ENCODE peak calls at places on chromosomes 6 and 20, in six cellular contexts. D is IMR-90, N is mammary epithelial cell, J is ovary, R is stomach, C is heart left ventricle. P is an unnamed sample.

GRCh38 chr6:144362042-144363018 is 77.2 kb downstream of the UTRN start:
- DNase-seq in R (no peak), N (no peak), C (peak; percentile 21), J (no peak), D (no peak), P (no peak)

GRCh38 chr6:167341665-167342655 is 17.1 kb downstream of the TTLL2 start:
- DNase-seq in R (no peak), N (no peak), C (no peak), J (no peak), D (no peak), P (no peak)

GRCh38 chr6:56594699-56595098 is 48.0 kb downstream of the DST start:
- DNase-seq in C (no peak), J (no peak), D (no peak), R (peak; percentile 40), N (no peak), P (no peak)

GRCh38 chr6:80214436-80215022 is 108.1 kb downstream of the BCKDHB start:
- DNase-seq in C (no peak), R (peak; percentile 30), N (peak; percentile 28), D (peak; percentile 70), J (no peak), P (peak; percentile 62)

GRCh38 chr6:89430563-89430962 is 2.4 kb upstream of the ANKRD6 start:
- DNase-seq in J (no peak), C (no peak), D (no peak), R (no peak), N (no peak), P (no peak)

GRCh38 chr6:111789593-111789992 is 83.7 kb downstream of the FYN start:
- DNase-seq in R (no peak), N (no peak), C (no peak), D (peak; percentile 40), J (no peak), P (no peak)

GRCh38 chr6:29011276-29011734 is 6.2 kb upstream of the ZNF311 start:
- DNase-seq in C (peak; percentile 45), J (peak; percentile 58), D (peak; percentile 51), N (peak; percentile 53), R (no peak), P (peak; percentile 49)

GRCh38 chr6:116282698-116283097 is 3.0 kb upstream of the TSPYL1 start:
- DNase-seq in D (peak; percentile 23), R (no peak), N (no peak), C (no peak), J (no peak), P (no peak)

GRCh38 chr6:11315743-11316437 is 83.4 kb upstream of the NEDD9 start:
- DNase-seq in R (no peak), D (peak; percentile 93), C (peak; percentile 23), J (no peak), N (peak; percentile 93), P (peak; percentile 57)

DNA sequence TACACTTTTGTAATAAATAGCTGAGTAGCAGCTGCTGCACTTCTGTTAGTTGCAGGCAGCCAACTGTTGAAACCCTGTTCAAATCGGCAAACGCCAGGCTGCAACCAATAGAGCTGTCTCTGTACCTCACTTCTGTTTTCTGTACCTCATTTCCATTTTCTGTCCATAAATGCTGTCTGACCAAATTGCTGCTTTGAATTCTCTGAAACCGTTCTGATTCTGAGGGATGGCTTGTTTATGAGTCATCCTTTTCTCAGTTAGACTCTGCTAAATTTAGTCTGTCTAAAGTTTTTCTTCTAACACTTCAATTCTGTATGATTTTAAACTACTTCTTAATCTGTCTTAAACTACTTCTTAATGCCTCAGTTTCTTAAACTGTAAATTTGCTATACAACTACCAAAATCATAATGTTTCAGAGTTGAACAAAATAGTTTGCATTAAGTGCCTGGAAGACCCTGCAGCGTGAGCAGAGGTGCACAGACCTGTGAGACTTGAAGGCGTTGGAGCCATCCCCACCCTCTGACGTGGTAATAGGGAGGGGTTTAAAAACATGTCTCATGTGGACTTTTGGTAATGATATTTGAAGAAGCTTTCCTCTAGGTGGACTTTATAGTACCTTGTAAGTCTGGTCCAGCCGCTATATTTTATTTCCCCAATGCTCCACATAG is 9.6 kb downstream of the BTNL2 start:
- DNase-seq in D (no peak), J (no peak), C (no peak), R (no peak), N (no peak), P (no peak)
- H3K27ac ChIP-seq in D (no peak overlapping the region), J (no peak overlapping the region), C (no peak overlapping the region), R (no peak overlapping the region), N (no peak overlapping the region), P (no peak overlapping the region)

DNA sequence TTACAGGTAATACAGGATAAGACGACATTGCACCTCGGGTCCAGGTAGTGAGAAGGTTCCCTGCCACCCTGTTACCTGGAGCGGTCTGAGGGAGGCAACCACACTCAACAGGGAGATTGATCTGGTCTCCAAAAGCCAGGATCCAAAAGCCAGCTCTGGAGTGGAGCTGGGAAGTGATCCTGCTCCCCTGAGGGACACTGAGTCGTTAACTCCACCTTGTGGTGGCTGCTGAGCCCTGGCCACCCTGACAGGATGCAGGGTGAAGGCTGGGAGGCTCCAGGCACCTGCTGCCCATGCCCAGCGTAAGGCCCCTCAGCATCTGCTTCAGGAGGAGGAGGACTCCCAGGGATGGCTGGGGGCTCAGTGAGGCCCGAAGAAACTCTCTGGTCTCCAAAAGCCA is 38.7 kb upstream of the SLC22A2 start:
- DNase-seq in J (no peak), D (no peak), N (no peak), C (no peak), R (no peak), P (no peak)
- TF ChIP-seq CTCF in J (no peak), D (no peak), N (no peak), C (no peak), R (no peak), P (no peak)

GRCh38 chr6:26194329-26194701 is 107.1 kb downstream of the HFE start:
- DNase-seq in N (no peak), J (no peak), C (no peak), R (no peak), D (no peak), P (no peak)
- H3K27ac ChIP-seq in N (no peak overlapping the region), J (no peak overlapping the region), C (peak overlapping the region; percentile 91), R (peak overlapping the region; percentile 97), D (no peak overlapping the region), P (no peak overlapping the region)

DNA sequence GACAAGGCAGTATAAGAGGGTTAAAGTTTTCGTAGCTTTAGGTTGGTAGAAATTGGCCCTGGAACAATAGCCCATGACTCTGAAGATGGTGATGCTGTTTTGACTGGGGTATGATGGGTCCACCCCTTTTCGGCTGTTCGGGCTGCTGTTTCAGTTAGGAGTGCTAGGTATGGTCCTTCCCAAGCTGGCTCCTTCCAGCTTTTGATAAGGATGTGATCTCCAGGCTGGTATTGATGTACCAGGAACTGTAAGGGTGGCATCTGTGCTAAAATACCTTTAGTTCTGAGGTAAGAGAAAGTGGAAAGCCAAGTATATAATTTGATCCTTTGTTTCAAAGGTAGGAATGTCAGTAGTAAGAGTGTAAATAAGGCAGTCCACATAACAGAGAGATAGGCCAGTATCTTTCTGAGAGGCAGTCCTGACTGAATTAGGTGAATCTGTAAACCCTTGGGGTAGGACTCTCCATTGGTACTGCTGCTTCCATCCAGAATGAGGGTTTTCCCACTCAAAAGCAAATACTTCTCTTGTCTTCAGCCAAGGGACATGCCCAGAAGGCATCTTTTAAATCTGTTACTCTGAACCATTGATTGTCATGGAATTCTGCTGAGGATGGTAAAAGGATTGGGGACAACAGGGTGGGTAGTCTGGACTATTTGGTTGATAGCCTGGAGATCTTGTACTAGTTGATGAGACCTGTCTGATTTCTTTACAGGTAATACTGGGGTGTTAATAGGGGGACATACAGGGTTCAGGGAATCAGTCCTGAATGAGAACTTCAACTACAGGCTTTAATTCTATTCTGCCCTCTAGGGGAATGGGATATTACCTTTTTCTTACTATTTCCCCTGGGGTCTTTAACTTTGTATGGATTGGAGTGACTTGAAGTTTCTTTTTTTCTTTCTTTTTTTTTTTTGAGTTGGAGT is 6.1 kb upstream of the ZNFX1 start:
- DNase-seq in J (no peak), N (no peak), D (no peak), C (no peak), R (no peak), P (no peak)
- TF ChIP-seq CTCF in J (no peak), N (no peak), D (no peak), C (no peak), R (no peak), P (no peak)

DNA sequence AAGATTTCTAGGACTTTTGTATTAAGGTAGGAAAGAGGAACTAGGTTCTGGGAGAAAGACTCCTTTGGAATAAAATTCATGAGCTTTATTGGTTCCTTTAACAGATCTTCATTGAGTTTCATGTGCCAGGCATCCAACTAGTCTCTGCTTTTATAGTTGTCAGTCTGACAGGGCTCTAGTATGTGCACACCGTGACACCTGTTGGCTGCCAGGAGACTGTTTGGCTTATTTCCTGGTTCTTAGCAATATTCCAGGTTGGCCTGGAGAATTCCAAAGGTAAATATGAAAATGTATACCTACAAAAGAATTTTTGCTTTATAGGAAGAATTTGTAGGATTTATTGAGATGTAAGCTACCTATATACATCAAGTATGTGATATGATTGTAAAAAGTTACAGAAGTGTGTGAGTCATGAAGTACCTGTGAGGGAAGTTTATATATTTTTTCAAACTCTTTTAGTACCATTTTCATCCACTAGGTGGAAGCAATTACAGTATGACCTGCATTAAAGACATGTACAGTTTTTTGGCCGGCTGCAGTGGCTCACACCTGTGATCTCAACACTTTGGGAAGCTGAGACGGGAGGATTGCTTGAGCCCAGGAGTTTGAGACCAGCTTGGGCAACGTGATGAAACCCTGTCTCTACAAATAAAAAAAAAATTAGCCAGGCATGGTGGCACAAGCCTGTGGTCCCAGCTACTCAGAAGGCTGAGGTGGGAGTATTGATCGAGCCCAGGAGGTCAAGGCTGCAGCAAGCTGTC is 35.2 kb downstream of the NDUFAF5 start:
- DNase-seq in C (no peak), J (peak; percentile 30), D (peak; percentile 49), N (peak; percentile 74), R (peak; percentile 29), P (peak; percentile 79)
- H3K27ac ChIP-seq in C (no peak overlapping the region), J (no peak overlapping the region), D (no peak overlapping the region), N (no peak overlapping the region), R (peak overlapping the region; percentile 18), P (no peak overlapping the region)

GRCh38 chr6:52975580-52975979 is 19.5 kb downstream of the GSTA4 start:
- DNase-seq in N (no peak), C (no peak), D (peak; percentile 29), R (no peak), J (no peak), P (no peak)
- TF ChIP-seq CTCF in N (no peak), C (no peak), D (no peak), R (no peak), J (no peak), P (no peak)

GRCh38 chr6:37321516-37321915 is 32.3 kb upstream of the RNF8 start:
- DNase-seq in J (no peak), N (no peak), D (no peak), R (no peak), C (no peak), P (no peak)

GRCh38 chr6:37320649-37321048 is 33.1 kb upstream of the RNF8 start:
- DNase-seq in N (no peak), C (no peak), R (no peak), J (no peak), D (no peak), P (no peak)

GRCh38 chr6:37319856-37320255 is 33.9 kb upstream of the RNF8 start:
- DNase-seq in D (peak; percentile 37), J (no peak), N (peak; percentile 68), R (no peak), C (no peak), P (no peak)

GRCh38 chr6:37319156-37319555 is 34.6 kb upstream of the RNF8 start:
- DNase-seq in J (no peak), R (no peak), N (no peak), C (no peak), D (no peak), P (no peak)

GRCh38 chr6:37321101-37321500 is 32.7 kb upstream of the RNF8 start:
- DNase-seq in N (no peak), D (no peak), J (no peak), R (no peak), C (peak; percentile 16), P (no peak)
- H3K27ac ChIP-seq in N (no peak overlapping the region), D (no peak overlapping the region), J (no peak overlapping the region), R (no peak overlapping the region), C (peak overlapping the region; percentile 53), P (no peak overlapping the region)